ENCODE peak calls at places on chromosomes 12 and 14, in five cellular contexts. One of them, this sample, is unnamed.

GRCh38 chr14:68748691-68749090 is 44.2 kb downstream of the ZFP36L1 start:
- DNase-seq in mucosa of descending colon: no peak
- DNase-seq in Right ventricle myocardium superior: no peak
- DNase-seq in heart right ventricle: no peak
- DNase-seq in H7: no peak
- DNase-seq in this sample: no peak

GRCh38 chr14:92794547-92794941 is 439 bp downstream of the GOLGA5 start:
- DNase-seq in Right ventricle myocardium superior: peak; percentile 46
- DNase-seq in heart right ventricle: no peak
- DNase-seq in H7: peak; percentile 43
- DNase-seq in mucosa of descending colon: no peak
- DNase-seq in this sample: peak; percentile 45

GRCh38 chr12:68200854-68201253 is 24.8 kb downstream of the IL26 start:
- DNase-seq in H7: no peak
- DNase-seq in heart right ventricle: no peak
- DNase-seq in Right ventricle myocardium superior: no peak
- DNase-seq in mucosa of descending colon: no peak
- DNase-seq in this sample: no peak

GRCh38 chr12:53190108-53190729 is 9.5 kb upstream of the CSAD start:
- DNase-seq in mucosa of descending colon: peak; percentile 71
- DNase-seq in H7: peak; percentile 94
- DNase-seq in Right ventricle myocardium superior: peak; percentile 84
- DNase-seq in heart right ventricle: peak; percentile 61
- DNase-seq in this sample: peak; percentile 76

GRCh38 chr12:65892905-65893304 is 68.6 kb downstream of the HMGA2 start:
- DNase-seq in heart right ventricle: no peak
- DNase-seq in mucosa of descending colon: no peak
- DNase-seq in Right ventricle myocardium superior: no peak
- DNase-seq in H7: no peak
- DNase-seq in this sample: no peak

GRCh38 chr14:69505338-69506240 is 21.1 kb downstream of the PLEKHD1 start:
- DNase-seq in H7: peak; percentile 9
- DNase-seq in heart right ventricle: no peak
- DNase-seq in mucosa of descending colon: no peak
- DNase-seq in Right ventricle myocardium superior: no peak
- DNase-seq in this sample: peak; percentile 27

GRCh38 chr14:101217972-101218371 is 314.4 kb upstream of the RTL1 start:
- DNase-seq in heart right ventricle: no peak
- DNase-seq in Right ventricle myocardium superior: no peak
- DNase-seq in mucosa of descending colon: no peak
- DNase-seq in H7: no peak
- DNase-seq in this sample: no peak

GRCh38 chr14:80150301-80150700 is 61.0 kb downstream of the DIO2 start:
- DNase-seq in mucosa of descending colon: no peak
- DNase-seq in heart right ventricle: no peak
- DNase-seq in Right ventricle myocardium superior: no peak
- DNase-seq in H7: no peak
- DNase-seq in this sample: no peak

GRCh38 chr14:75257241-75257640 is 21.4 kb upstream of the FOS start:
- DNase-seq in heart right ventricle: no peak
- DNase-seq in Right ventricle myocardium superior: no peak
- DNase-seq in H7: peak; percentile 22
- DNase-seq in mucosa of descending colon: no peak
- DNase-seq in this sample: no peak

GRCh38 chr14:68807148-68807600 is 14.3 kb upstream of the ZFP36L1 start:
- DNase-seq in heart right ventricle: peak; percentile 59
- DNase-seq in H7: peak; percentile 24
- DNase-seq in mucosa of descending colon: no peak
- DNase-seq in Right ventricle myocardium superior: peak; percentile 62
- DNase-seq in this sample: peak; percentile 62

GRCh38 chr14:50520947-50521815 is 11.2 kb downstream of the MAP4K5 start:
- DNase-seq in H7: no peak
- DNase-seq in mucosa of descending colon: no peak
- DNase-seq in heart right ventricle: no peak
- DNase-seq in Right ventricle myocardium superior: no peak
- DNase-seq in this sample: peak; percentile 27

GRCh38 chr12:32891956-32892355 is 4.6 kb downstream of the PKP2 start:
- DNase-seq in mucosa of descending colon: no peak
- DNase-seq in H7: peak; percentile 61
- DNase-seq in heart right ventricle: no peak
- DNase-seq in Right ventricle myocardium superior: no peak
- DNase-seq in this sample: no peak

GRCh38 chr14:91830777-91831176 is 36.6 kb downstream of the TC2N start:
- DNase-seq in Right ventricle myocardium superior: no peak
- DNase-seq in heart right ventricle: no peak
- DNase-seq in H7: peak; percentile 40
- DNase-seq in mucosa of descending colon: no peak
- DNase-seq in this sample: no peak

GRCh38 chr12:103994235-103994634 is 28.6 kb downstream of the TDG start:
- DNase-seq in H7: no peak
- DNase-seq in Right ventricle myocardium superior: no peak
- DNase-seq in heart right ventricle: no peak
- DNase-seq in mucosa of descending colon: no peak
- DNase-seq in this sample: no peak

GRCh38 chr14:33165144-33165925 is 226.7 kb downstream of the NPAS3 start:
- DNase-seq in H7: peak; percentile 6
- DNase-seq in Right ventricle myocardium superior: no peak
- DNase-seq in heart right ventricle: no peak
- DNase-seq in mucosa of descending colon: no peak
- DNase-seq in this sample: peak; percentile 76

GRCh38 chr12:5257763-5258475 is 174.0 kb upstream of the NTF3 start:
- DNase-seq in heart right ventricle: no peak
- DNase-seq in mucosa of descending colon: no peak
- DNase-seq in Right ventricle myocardium superior: no peak
- DNase-seq in H7: no peak
- DNase-seq in this sample: peak; percentile 94

GRCh38 chr12:56128669-56129209 is 672 bp downstream of the ESYT1 start:
- DNase-seq in mucosa of descending colon: peak; percentile 66
- DNase-seq in Right ventricle myocardium superior: no peak
- DNase-seq in heart right ventricle: peak; percentile 28
- DNase-seq in H7: peak; percentile 65
- DNase-seq in this sample: peak; percentile 63

GRCh38 chr12:12585115-12585862 is 22.6 kb upstream of the DUSP16 start:
- DNase-seq in mucosa of descending colon: no peak
- DNase-seq in Right ventricle myocardium superior: no peak
- DNase-seq in H7: no peak
- DNase-seq in heart right ventricle: no peak
- DNase-seq in this sample: no peak

GRCh38 chr14:89616425-89617141 is 199.6 kb upstream of the FOXN3 start:
- DNase-seq in Right ventricle myocardium superior: no peak
- DNase-seq in heart right ventricle: no peak
- DNase-seq in H7: no peak
- DNase-seq in mucosa of descending colon: no peak
- DNase-seq in this sample: peak; percentile 68

This sample was measured in NCI-H69.